ENCODE peak calls at places on chromosomes 3 and 15, in five cellular contexts. H, L, X, B and A are unnamed samples.
A peak's percentile ranks its signal among the peaks of the same experiment; 100 is the strongest.

GRCh38 chr15:90716976-90717821 is at the start of gene BLM:
- DNase-seq in H (peak; percentile 98), L (peak; percentile 98), X (peak; percentile 94), B (peak; percentile 92), A (peak; percentile 97)

GRCh38 chr3:129470861-129471260 is 30.8 kb downstream of the IFT122 start:
- DNase-seq in H (no peak), L (no peak), X (no peak), B (no peak), A (no peak)

GRCh38 chr3:458614-459375 is 262.2 kb downstream of the CHL1 start:
- DNase-seq in H (no peak), L (no peak), X (no peak), B (no peak), A (no peak)

GRCh38 chr3:192802957-192803899 is 75.9 kb upstream of the FGF12 start:
- DNase-seq in H (no peak), L (peak; percentile 73), X (peak; percentile 29), B (no peak), A (peak; percentile 53)

GRCh38 chr3:71156062-71156665 is 427.4 kb downstream of the FOXP1 start:
- DNase-seq in H (no peak), L (no peak), X (no peak), B (no peak), A (no peak)

GRCh38 chr15:67161412-67161811 is 93.0 kb downstream of the AAGAB start:
- DNase-seq in H (no peak), L (no peak), X (no peak), B (no peak), A (no peak)

GRCh38 chr3:42367903-42368302 is 42.5 kb downstream of the LYZL4 start:
- DNase-seq in H (no peak), L (no peak), X (no peak), B (no peak), A (no peak)

GRCh38 chr3:105653868-105654267 is 214.9 kb downstream of the CBLB start:
- DNase-seq in H (no peak), L (no peak), X (no peak), B (no peak), A (no peak)

GRCh38 chr3:191997579-191998268 is 536.8 kb downstream of the PYDC2 start:
- DNase-seq in H (no peak), L (no peak), X (peak; percentile 56), B (no peak), A (no peak)

GRCh38 chr3:159733194-159733860 is 255.3 kb upstream of the IL12A start:
- DNase-seq in H (no peak), L (no peak), X (peak; percentile 40), B (no peak), A (peak; percentile 49)

GRCh38 chr15:71595846-71596553 is 214.4 kb upstream of the NR2E3 start:
- DNase-seq in H (no peak), L (no peak), X (no peak), B (no peak), A (peak; percentile 69)

GRCh38 chr3:45910892-45911291 is 24.5 kb downstream of the CCR9 start:
- DNase-seq in H (no peak), L (no peak), X (no peak), B (no peak), A (no peak)

GRCh38 chr3:96646596-96646995 is 167.8 kb upstream of the EPHA6 start:
- DNase-seq in H (no peak), L (no peak), X (no peak), B (no peak), A (no peak)

GRCh38 chr3:11556851-11557644 is 86.7 kb downstream of the VGLL4 start:
- DNase-seq in H (no peak), L (no peak), X (no peak), B (no peak), A (peak; percentile 71)

GRCh38 chr3:58035512-58035867 is 27.3 kb downstream of the FLNB start:
- DNase-seq in H (no peak), L (no peak), X (no peak), B (no peak), A (no peak)

GRCh38 chr15:101477851-101478353 is 11.6 kb downstream of the PCSK6 start:
- DNase-seq in H (no peak), L (peak; percentile 47), X (no peak), B (no peak), A (no peak)

GRCh38 chr3:169362261-169362660 is 301.3 kb downstream of the MECOM start:
- DNase-seq in H (no peak), L (no peak), X (no peak), B (no peak), A (no peak)

GRCh38 chr3:157261000-157261399 is 101.1 kb upstream of the CCNL1 start:
- DNase-seq in H (no peak), L (no peak), X (no peak), B (no peak), A (no peak)

GRCh38 chr3:45367451-45367850 is 20.9 kb upstream of the LARS2 start:
- DNase-seq in H (no peak), L (peak; percentile 65), X (no peak), B (no peak), A (peak; percentile 85)

GRCh38 chr15:85024509-85025336 is 43.1 kb downstream of the PDE8A start:
- DNase-seq in H (no peak), L (no peak), X (no peak), B (no peak), A (peak; percentile 73)

GRCh38 chr15:83300826-83301225 is 16.4 kb upstream of the BNC1 start:
- DNase-seq in H (no peak), L (no peak), X (no peak), B (no peak), A (no peak)

GRCh38 chr3:116111765-116112164 is 333.5 kb downstream of the LSAMP start:
- DNase-seq in H (no peak), L (no peak), X (no peak), B (no peak), A (no peak)

GRCh38 chr3:169764453-169765280 is at the start of gene TERC:
- DNase-seq in H (peak; percentile 94), L (peak; percentile 95), X (peak; percentile 51), B (peak; percentile 82), A (peak; percentile 82)

GRCh38 chr3:173411288-173412064 is 13.9 kb downstream of the NLGN1 start:
- DNase-seq in H (no peak), L (peak; percentile 53), X (no peak), B (no peak), A (peak; percentile 70)

GRCh38 chr15:80461370-80462060 is 57.3 kb downstream of the ARNT2 start:
- DNase-seq in H (no peak), L (peak; percentile 87), X (no peak), B (no peak), A (no peak)

GRCh38 chr3:50341537-50341936 is 901 bp upstream of the RASSF1 start:
- DNase-seq in H (no peak), L (no peak), X (no peak), B (no peak), A (no peak)

GRCh38 chr3:157130138-157130880 is 29.6 kb downstream of the CCNL1 start:
- DNase-seq in H (peak; percentile 79), L (peak; percentile 44), X (peak; percentile 71), B (peak; percentile 82), A (peak; percentile 89)

GRCh38 chr3:127208483-127209100 is 15.7 kb downstream of the PRR23E start:
- DNase-seq in H (peak; percentile 20), L (peak; percentile 3), X (no peak), B (no peak), A (no peak)

GRCh38 chr3:188152660-188153497 is 1.1 kb upstream of the LPP start:
- DNase-seq in H (peak; percentile 77), L (peak; percentile 87), X (peak; percentile 21), B (peak; percentile 61), A (peak; percentile 83)

GRCh38 chr3:157127831-157128767 is 31.8 kb downstream of the CCNL1 start:
- DNase-seq in H (no peak), L (peak; percentile 66), X (no peak), B (no peak), A (peak; percentile 96)

GRCh38 chr3:10627884-10628572 is 122.6 kb upstream of the ATP2B2 start:
- DNase-seq in H (peak; percentile 80), L (no peak), X (no peak), B (peak; percentile 56), A (no peak)

GRCh38 chr15:95734422-95735316 is 595.8 kb upstream of the NR2F2 start:
- DNase-seq in H (no peak), L (no peak), X (no peak), B (no peak), A (peak; percentile 33)

GRCh38 chr3:16200411-16200810 is 25.9 kb downstream of the GALNT15 start:
- DNase-seq in H (no peak), L (no peak), X (no peak), B (no peak), A (no peak)

GRCh38 chr15:39396979-39397615 is 183.8 kb upstream of the THBS1 start:
- DNase-seq in H (no peak), L (peak; percentile 45), X (no peak), B (no peak), A (no peak)

GRCh38 chr15:39400821-39401550 is 179.9 kb upstream of the THBS1 start:
- DNase-seq in H (no peak), L (peak; percentile 82), X (no peak), B (no peak), A (peak; percentile 33)

GRCh38 chr15:39397883-39398282 is 183.0 kb upstream of the THBS1 start:
- DNase-seq in H (no peak), L (no peak), X (no peak), B (no peak), A (no peak)

GRCh38 chr15:39399600-39399999 is 181.3 kb upstream of the THBS1 start:
- DNase-seq in H (no peak), L (no peak), X (no peak), B (no peak), A (no peak)

GRCh38 chr15:39400002-39400401 is 180.9 kb upstream of the THBS1 start:
- DNase-seq in H (no peak), L (no peak), X (no peak), B (no peak), A (no peak)
- H2BK12ac ChIP-seq in H (no peak overlapping the region), L (no peak overlapping the region), X (no peak overlapping the region), B (no peak overlapping the region), A (no peak overlapping the region)

GRCh38 chr15:78171864-78172472 is 22.8 kb downstream of the IDH3A start:
- DNase-seq in H (no peak), L (no peak), X (no peak), B (no peak), A (no peak)
- H3K4me2 ChIP-seq in H (no peak overlapping the region), L (no peak overlapping the region), X (no peak overlapping the region), B (no peak overlapping the region), A (no peak overlapping the region)

DNA sequence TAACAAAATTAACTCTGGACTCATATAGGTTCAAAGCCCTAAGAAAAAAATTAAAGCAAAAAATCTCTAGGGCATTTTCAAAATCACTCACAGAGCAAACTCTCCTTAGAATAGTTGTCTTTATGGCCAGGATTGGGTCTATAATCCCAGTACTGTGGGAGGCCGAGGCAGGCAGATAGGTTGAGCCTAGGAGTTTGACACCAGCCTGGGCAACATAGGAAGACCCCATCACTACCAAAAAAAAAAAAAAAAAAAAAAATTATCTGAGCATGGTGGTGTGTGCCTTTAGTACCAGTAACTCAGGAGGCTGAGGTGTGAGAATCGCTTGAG is 378.1 kb upstream of the TGFBR2 start:
- DNase-seq in H (no peak), L (no peak), X (no peak), B (no peak), A (no peak)
- H4K8ac ChIP-seq in H (no peak overlapping the region), L (no peak overlapping the region), X (no peak overlapping the region), B (no peak overlapping the region), A (no peak overlapping the region)

DNA sequence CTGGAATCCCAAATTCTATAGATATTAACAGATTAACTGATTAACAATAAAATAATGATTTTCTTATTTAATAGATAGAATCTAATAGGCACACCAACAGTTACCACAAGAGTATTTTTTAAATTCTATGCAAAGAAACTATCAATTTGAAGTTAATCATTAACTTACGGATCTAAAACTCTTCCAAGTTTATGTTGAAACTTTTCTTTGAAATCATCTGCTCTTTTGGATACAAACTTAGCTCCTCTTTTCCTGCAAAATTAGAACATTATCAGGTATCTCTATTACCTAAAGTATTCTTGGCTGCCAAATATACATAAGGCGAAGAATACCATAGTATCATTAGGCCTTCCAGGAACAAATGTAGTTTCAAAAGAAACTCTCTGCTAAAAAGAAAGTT is 34.8 kb downstream of the EFHB start:
- DNase-seq in H (no peak), L (no peak), X (no peak), B (no peak), A (no peak)
- H2BK12ac ChIP-seq in H (no peak overlapping the region), L (no peak overlapping the region), X (no peak overlapping the region), B (no peak overlapping the region), A (no peak overlapping the region)